ENCODE peak calls at places on chromosomes 6 and 20, in ten cellular contexts. One of them, this sample, is unnamed. For H3K4me1, the result is how much of the 10 kb centered on the place peaks cover.

GRCh38 chr20:46037036-46037435 is 8.0 kb downstream of the SLC12A5 start:
- DNase-seq in tibial nerve: no peak
- DNase-seq in HCT116: no peak
- DNase-seq in colonic mucosa: no peak
- DNase-seq in mammary epithelial cell: no peak
- DNase-seq in left ventricle myocardium inferior: no peak
- DNase-seq in effector memory CD4-positive, alpha-beta T cell: no peak
- DNase-seq in right cardiac atrium: no peak
- DNase-seq in GM23338: no peak
- DNase-seq in CD8-positive, alpha-beta T cell: no peak
- DNase-seq in this sample: no peak

GRCh38 chr6:13384506-13384905 is 56.2 kb upstream of the TBC1D7 start:
- DNase-seq in tibial nerve: no peak
- DNase-seq in HCT116: no peak
- DNase-seq in colonic mucosa: no peak
- DNase-seq in mammary epithelial cell: no peak
- DNase-seq in left ventricle myocardium inferior: no peak
- DNase-seq in effector memory CD4-positive, alpha-beta T cell: no peak
- DNase-seq in right cardiac atrium: no peak
- DNase-seq in GM23338: no peak
- DNase-seq in CD8-positive, alpha-beta T cell: no peak
- DNase-seq in this sample: no peak

GRCh38 chr6:162846723-162847122 is 118.9 kb downstream of the PACRG start:
- DNase-seq in tibial nerve: no peak
- DNase-seq in HCT116: no peak
- DNase-seq in colonic mucosa: no peak
- DNase-seq in mammary epithelial cell: no peak
- DNase-seq in left ventricle myocardium inferior: no peak
- DNase-seq in effector memory CD4-positive, alpha-beta T cell: no peak
- DNase-seq in right cardiac atrium: no peak
- DNase-seq in GM23338: no peak
- DNase-seq in CD8-positive, alpha-beta T cell: no peak
- DNase-seq in this sample: no peak

GRCh38 chr6:157518399-157519250 is 137.6 kb downstream of the ZDHHC14 start:
- DNase-seq in tibial nerve: no peak
- DNase-seq in HCT116: peak
- DNase-seq in colonic mucosa: no peak
- DNase-seq in mammary epithelial cell: no peak
- DNase-seq in left ventricle myocardium inferior: no peak
- DNase-seq in effector memory CD4-positive, alpha-beta T cell: no peak
- DNase-seq in right cardiac atrium: no peak
- DNase-seq in GM23338: peak
- DNase-seq in CD8-positive, alpha-beta T cell: no peak
- DNase-seq in this sample: peak

GRCh38 chr6:168124921-168125320 is 45.9 kb upstream of the FRMD1 start:
- DNase-seq in tibial nerve: no peak
- DNase-seq in HCT116: no peak
- DNase-seq in colonic mucosa: peak
- DNase-seq in mammary epithelial cell: no peak
- DNase-seq in left ventricle myocardium inferior: no peak
- DNase-seq in effector memory CD4-positive, alpha-beta T cell: no peak
- DNase-seq in right cardiac atrium: no peak
- DNase-seq in GM23338: no peak
- DNase-seq in CD8-positive, alpha-beta T cell: no peak
- DNase-seq in this sample: no peak

GRCh38 chr6:30743099-30744053 is 889 bp upstream of the FLOT1 start:
- DNase-seq in tibial nerve: no peak
- DNase-seq in HCT116: no peak
- DNase-seq in colonic mucosa: peak
- DNase-seq in mammary epithelial cell: peak
- DNase-seq in left ventricle myocardium inferior: no peak
- DNase-seq in effector memory CD4-positive, alpha-beta T cell: no peak
- DNase-seq in right cardiac atrium: peak
- DNase-seq in GM23338: no peak
- DNase-seq in CD8-positive, alpha-beta T cell: peak
- DNase-seq in this sample: no peak

GRCh38 chr6:168533428-168533827 is 92.4 kb downstream of the SMOC2 start:
- DNase-seq in tibial nerve: no peak
- DNase-seq in HCT116: no peak
- DNase-seq in colonic mucosa: no peak
- DNase-seq in mammary epithelial cell: no peak
- DNase-seq in left ventricle myocardium inferior: no peak
- DNase-seq in effector memory CD4-positive, alpha-beta T cell: no peak
- DNase-seq in right cardiac atrium: no peak
- DNase-seq in GM23338: no peak
- DNase-seq in CD8-positive, alpha-beta T cell: no peak
- DNase-seq in this sample: no peak

GRCh38 chr6:154210678-154211077 is 145.9 kb downstream of the IPCEF1 start:
- DNase-seq in tibial nerve: no peak
- DNase-seq in HCT116: no peak
- DNase-seq in colonic mucosa: no peak
- DNase-seq in mammary epithelial cell: no peak
- DNase-seq in left ventricle myocardium inferior: no peak
- DNase-seq in effector memory CD4-positive, alpha-beta T cell: no peak
- DNase-seq in right cardiac atrium: no peak
- DNase-seq in GM23338: no peak
- DNase-seq in CD8-positive, alpha-beta T cell: no peak
- DNase-seq in this sample: no peak

GRCh38 chr6:137237413-137238170 is 18.4 kb upstream of the IFNGR1 start:
- DNase-seq in tibial nerve: no peak
- DNase-seq in HCT116: no peak
- DNase-seq in colonic mucosa: peak
- DNase-seq in mammary epithelial cell: peak
- DNase-seq in left ventricle myocardium inferior: no peak
- DNase-seq in effector memory CD4-positive, alpha-beta T cell: no peak
- DNase-seq in right cardiac atrium: no peak
- DNase-seq in GM23338: no peak
- DNase-seq in CD8-positive, alpha-beta T cell: no peak
- DNase-seq in this sample: no peak

GRCh38 chr6:27127874-27128795 is 119.4 kb upstream of the PRSS16 start:
- DNase-seq in tibial nerve: no peak
- DNase-seq in HCT116: no peak
- DNase-seq in colonic mucosa: no peak
- DNase-seq in mammary epithelial cell: no peak
- DNase-seq in left ventricle myocardium inferior: no peak
- DNase-seq in effector memory CD4-positive, alpha-beta T cell: no peak
- DNase-seq in right cardiac atrium: no peak
- DNase-seq in GM23338: no peak
- DNase-seq in CD8-positive, alpha-beta T cell: no peak
- DNase-seq in this sample: no peak

GRCh38 chr6:28152531-28152930 is 10.8 kb downstream of the ZKSCAN8 start:
- DNase-seq in tibial nerve: no peak
- DNase-seq in HCT116: no peak
- DNase-seq in colonic mucosa: no peak
- DNase-seq in mammary epithelial cell: no peak
- DNase-seq in left ventricle myocardium inferior: no peak
- DNase-seq in effector memory CD4-positive, alpha-beta T cell: no peak
- DNase-seq in right cardiac atrium: no peak
- DNase-seq in GM23338: no peak
- DNase-seq in CD8-positive, alpha-beta T cell: no peak
- DNase-seq in this sample: no peak

GRCh38 chr20:59666586-59666985 is 62.2 kb downstream of the PHACTR3 start:
- DNase-seq in tibial nerve: no peak
- DNase-seq in HCT116: no peak
- DNase-seq in colonic mucosa: no peak
- DNase-seq in mammary epithelial cell: no peak
- DNase-seq in left ventricle myocardium inferior: no peak
- DNase-seq in effector memory CD4-positive, alpha-beta T cell: no peak
- DNase-seq in right cardiac atrium: no peak
- DNase-seq in GM23338: no peak
- DNase-seq in CD8-positive, alpha-beta T cell: no peak
- DNase-seq in this sample: no peak

GRCh38 chr6:67141012-67141411 is 1434.0 kb upstream of the EYS start:
- DNase-seq in tibial nerve: no peak
- DNase-seq in HCT116: no peak
- DNase-seq in colonic mucosa: no peak
- DNase-seq in mammary epithelial cell: no peak
- DNase-seq in left ventricle myocardium inferior: no peak
- DNase-seq in effector memory CD4-positive, alpha-beta T cell: no peak
- DNase-seq in right cardiac atrium: no peak
- DNase-seq in GM23338: no peak
- DNase-seq in CD8-positive, alpha-beta T cell: no peak
- DNase-seq in this sample: no peak

GRCh38 chr6:81999826-82000225 is 247.3 kb upstream of the TENT5A start:
- DNase-seq in tibial nerve: no peak
- DNase-seq in HCT116: no peak
- DNase-seq in colonic mucosa: no peak
- DNase-seq in mammary epithelial cell: no peak
- DNase-seq in left ventricle myocardium inferior: no peak
- DNase-seq in effector memory CD4-positive, alpha-beta T cell: no peak
- DNase-seq in right cardiac atrium: no peak
- DNase-seq in GM23338: no peak
- DNase-seq in CD8-positive, alpha-beta T cell: no peak
- DNase-seq in this sample: no peak

GRCh38 chr6:43308101-43308989 is at the start of gene CRIP3:
- DNase-seq in tibial nerve: no peak
- DNase-seq in HCT116: no peak
- DNase-seq in colonic mucosa: peak
- DNase-seq in mammary epithelial cell: peak
- DNase-seq in left ventricle myocardium inferior: peak
- DNase-seq in effector memory CD4-positive, alpha-beta T cell: no peak
- DNase-seq in right cardiac atrium: peak
- DNase-seq in GM23338: peak
- DNase-seq in CD8-positive, alpha-beta T cell: no peak
- DNase-seq in this sample: peak

GRCh38 chr6:165967768-165968408 is 199.8 kb downstream of the TBXT start:
- DNase-seq in tibial nerve: no peak
- DNase-seq in HCT116: no peak
- DNase-seq in colonic mucosa: no peak
- DNase-seq in mammary epithelial cell: no peak
- DNase-seq in left ventricle myocardium inferior: no peak
- DNase-seq in effector memory CD4-positive, alpha-beta T cell: no peak
- DNase-seq in right cardiac atrium: no peak
- DNase-seq in GM23338: no peak
- DNase-seq in CD8-positive, alpha-beta T cell: no peak
- DNase-seq in this sample: no peak

GRCh38 chr6:138161434-138162103 is at the start of gene ARFGEF3:
- DNase-seq in tibial nerve: peak
- DNase-seq in HCT116: no peak
- DNase-seq in colonic mucosa: peak
- DNase-seq in mammary epithelial cell: peak
- DNase-seq in left ventricle myocardium inferior: peak
- DNase-seq in effector memory CD4-positive, alpha-beta T cell: peak
- DNase-seq in right cardiac atrium: peak
- DNase-seq in GM23338: peak
- DNase-seq in CD8-positive, alpha-beta T cell: no peak
- DNase-seq in this sample: peak

GRCh38 chr6:32153835-32154513 is at the start of gene PPT2:
- DNase-seq in tibial nerve: peak
- DNase-seq in HCT116: peak
- DNase-seq in colonic mucosa: peak
- DNase-seq in mammary epithelial cell: peak
- DNase-seq in left ventricle myocardium inferior: peak
- DNase-seq in effector memory CD4-positive, alpha-beta T cell: peak
- DNase-seq in right cardiac atrium: peak
- DNase-seq in GM23338: peak
- DNase-seq in CD8-positive, alpha-beta T cell: peak
- DNase-seq in this sample: peak

GRCh38 chr20:62499758-62500236 is 24.0 kb upstream of the GATA5 start:
- DNase-seq in tibial nerve: no peak
- DNase-seq in HCT116: no peak
- DNase-seq in colonic mucosa: no peak
- DNase-seq in mammary epithelial cell: no peak
- DNase-seq in left ventricle myocardium inferior: no peak
- DNase-seq in effector memory CD4-positive, alpha-beta T cell: no peak
- DNase-seq in right cardiac atrium: no peak
- DNase-seq in GM23338: no peak
- DNase-seq in CD8-positive, alpha-beta T cell: no peak
- DNase-seq in this sample: no peak
- H3K27ac ChIP-seq in tibial nerve: no peak
- H3K27ac ChIP-seq in HCT116: no peak
- H3K27ac ChIP-seq in colonic mucosa: no peak
- H3K27ac ChIP-seq in mammary epithelial cell: no peak
- H3K27ac ChIP-seq in left ventricle myocardium inferior: no peak
- H3K27ac ChIP-seq in effector memory CD4-positive, alpha-beta T cell: no peak
- H3K27ac ChIP-seq in right cardiac atrium: no peak
- H3K27ac ChIP-seq in GM23338: no peak
- H3K27ac ChIP-seq in CD8-positive, alpha-beta T cell: no peak
- H3K27ac ChIP-seq in this sample: no peak

DNA sequence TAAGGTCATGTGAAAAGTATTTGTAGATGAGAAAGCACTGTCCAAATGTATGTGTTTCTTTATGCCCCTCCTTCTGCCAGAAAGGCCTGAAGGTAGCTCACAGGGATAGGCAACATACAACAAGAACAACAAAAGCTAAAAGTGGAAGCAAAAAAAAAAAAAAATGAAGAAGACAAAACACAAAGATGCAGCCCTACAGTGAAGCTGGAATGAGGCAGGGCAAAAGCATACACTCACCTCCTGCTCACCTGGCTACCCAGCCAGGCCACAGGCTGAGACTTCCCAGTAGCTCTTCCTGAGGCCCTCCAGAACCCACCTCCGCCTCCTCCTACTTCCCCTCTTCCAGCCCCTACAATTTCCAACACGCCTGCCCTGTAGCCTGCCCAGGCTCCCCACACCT is 2.4 kb downstream of the UNC5CL start:
- DNase-seq in tibial nerve: no peak
- DNase-seq in HCT116: no peak
- DNase-seq in colonic mucosa: no peak
- DNase-seq in mammary epithelial cell: peak
- DNase-seq in left ventricle myocardium inferior: no peak
- DNase-seq in effector memory CD4-positive, alpha-beta T cell: no peak
- DNase-seq in right cardiac atrium: no peak
- DNase-seq in GM23338: no peak
- DNase-seq in CD8-positive, alpha-beta T cell: no peak
- DNase-seq in this sample: no peak
- H3K4me1 ChIP-seq in tibial nerve: under half
- H3K4me1 ChIP-seq in HCT116: under half
- H3K4me1 ChIP-seq in colonic mucosa: under half
- H3K4me1 ChIP-seq in mammary epithelial cell: under half
- H3K4me1 ChIP-seq in left ventricle myocardium inferior: under half
- H3K4me1 ChIP-seq in effector memory CD4-positive, alpha-beta T cell: under half
- H3K4me1 ChIP-seq in right cardiac atrium: under half
- H3K4me1 ChIP-seq in GM23338: under half
- H3K4me1 ChIP-seq in CD8-positive, alpha-beta T cell: under half
- H3K4me1 ChIP-seq in this sample: under half

DNA sequence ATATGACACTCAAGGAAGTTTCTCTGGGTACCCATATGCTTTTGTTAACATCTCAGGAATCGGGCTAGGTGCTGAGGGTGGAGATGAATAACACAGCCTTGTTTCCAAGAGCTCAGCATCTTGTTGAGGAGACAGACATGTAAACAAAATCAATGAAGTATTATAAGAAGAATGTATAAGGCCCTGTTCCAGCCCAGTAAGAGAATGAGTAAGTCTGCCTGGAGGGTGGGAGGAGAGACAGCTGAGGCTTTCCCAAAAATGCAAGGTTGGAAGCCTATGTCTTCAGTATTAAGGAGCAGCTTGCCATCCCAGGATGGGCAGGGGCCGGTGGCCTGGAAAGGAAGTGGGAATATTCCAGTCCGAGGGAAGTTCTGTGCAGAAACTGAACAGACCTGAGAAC is 615.3 kb upstream of the BTBD3 start:
- DNase-seq in tibial nerve: no peak
- DNase-seq in HCT116: no peak
- DNase-seq in colonic mucosa: no peak
- DNase-seq in mammary epithelial cell: peak
- DNase-seq in left ventricle myocardium inferior: no peak
- DNase-seq in effector memory CD4-positive, alpha-beta T cell: no peak
- DNase-seq in right cardiac atrium: no peak
- DNase-seq in GM23338: no peak
- DNase-seq in CD8-positive, alpha-beta T cell: no peak
- DNase-seq in this sample: no peak
- H3K27ac ChIP-seq in tibial nerve: no peak
- H3K27ac ChIP-seq in HCT116: no peak
- H3K27ac ChIP-seq in colonic mucosa: no peak
- H3K27ac ChIP-seq in mammary epithelial cell: no peak
- H3K27ac ChIP-seq in left ventricle myocardium inferior: no peak
- H3K27ac ChIP-seq in effector memory CD4-positive, alpha-beta T cell: no peak
- H3K27ac ChIP-seq in right cardiac atrium: no peak
- H3K27ac ChIP-seq in GM23338: no peak
- H3K27ac ChIP-seq in CD8-positive, alpha-beta T cell: no peak
- H3K27ac ChIP-seq in this sample: no peak

GRCh38 chr20:44606725-44607441 is 24.5 kb downstream of the PKIG start:
- DNase-seq in tibial nerve: no peak
- DNase-seq in HCT116: no peak
- DNase-seq in colonic mucosa: no peak
- DNase-seq in mammary epithelial cell: no peak
- DNase-seq in left ventricle myocardium inferior: no peak
- DNase-seq in effector memory CD4-positive, alpha-beta T cell: no peak
- DNase-seq in right cardiac atrium: no peak
- DNase-seq in GM23338: no peak
- DNase-seq in CD8-positive, alpha-beta T cell: no peak
- DNase-seq in this sample: no peak
- H3K4me1 ChIP-seq in tibial nerve: under half
- H3K4me1 ChIP-seq in HCT116: under half
- H3K4me1 ChIP-seq in colonic mucosa: under half
- H3K4me1 ChIP-seq in mammary epithelial cell: under half
- H3K4me1 ChIP-seq in left ventricle myocardium inferior: half or more
- H3K4me1 ChIP-seq in effector memory CD4-positive, alpha-beta T cell: under half
- H3K4me1 ChIP-seq in right cardiac atrium: under half
- H3K4me1 ChIP-seq in GM23338: under half
- H3K4me1 ChIP-seq in CD8-positive, alpha-beta T cell: under half
- H3K4me1 ChIP-seq in this sample: half or more